ENCODE peak calls at places on chromosomes 6 and 20, in six cellular contexts. D is fibroblast of the conjunctiva; P is HT1080; H is amniotic stem cell; J is brain microvascular endothelial cell; O is naive thymus-derived CD8-positive, alpha-beta T cell. C is an unnamed sample.

GRCh38 chr6:116648161-116648560 is 20.4 kb downstream of the ZUP1 start:
- DNase-seq in D (no peak), P (no peak), H (no peak), J (peak; percentile 25), O (no peak), C (peak; percentile 53)

GRCh38 chr6:32658268-32658897 is 8.1 kb downstream of the HLA-DQB1 start:
- DNase-seq in D (no peak), P (no peak), H (no peak), J (no peak), O (no peak), C (no peak)

GRCh38 chr6:79872986-79873385 is 74.4 kb downstream of the ELOVL4 start:
- DNase-seq in D (no peak), P (peak; percentile 38), H (no peak), J (peak; percentile 56), O (no peak), C (peak; percentile 51)

GRCh38 chr6:90295854-90296345 is 743 bp downstream of the BACH2 start:
- DNase-seq in D (peak; percentile 39), P (peak; percentile 62), H (no peak), J (peak; percentile 45), O (peak; percentile 87), C (peak; percentile 56)

GRCh38 chr6:34981951-34982350 is 92.9 kb downstream of the ANKS1A start:
- DNase-seq in D (no peak), P (no peak), H (no peak), J (no peak), O (no peak), C (peak; percentile 41)

GRCh38 chr20:32539817-32540675 is 45.1 kb downstream of the NOL4L start:
- DNase-seq in D (no peak), P (no peak), H (no peak), J (no peak), O (peak; percentile 83), C (no peak)

GRCh38 chr6:6724319-6725119 is 136.0 kb downstream of the LY86 start:
- DNase-seq in D (peak; percentile 75), P (peak; percentile 74), H (peak; percentile 50), J (peak; percentile 59), O (peak; percentile 84), C (peak; percentile 73)

GRCh38 chr20:49635829-49636228 is 67.9 kb upstream of the PTGIS start:
- DNase-seq in D (no peak), P (no peak), H (no peak), J (no peak), O (no peak), C (no peak)

GRCh38 chr6:98783578-98783977 is 50.8 kb upstream of the POU3F2 start:
- DNase-seq in D (no peak), P (no peak), H (no peak), J (no peak), O (no peak), C (no peak)

C was measured in LHCN-M2.